ENCODE peak calls at places on chromosomes 12 and 14, in nine cellular contexts. One of them, this sample, is unnamed.

GRCh38 chr12:132444957-132445883 is 44.7 kb upstream of the FBRSL1 start:
- DNase-seq in fibroblast of mammary gland: no peak
- DNase-seq in K562: no peak
- DNase-seq in ascending aorta: no peak
- DNase-seq in CD8-positive, alpha-beta T cell: peak; percentile 91
- DNase-seq in NB4: peak; percentile 95
- DNase-seq in A549: no peak
- DNase-seq in fibroblast of pulmonary artery: no peak
- DNase-seq in cardiac muscle cell: no peak
- DNase-seq in this sample: no peak

GRCh38 chr14:104138098-104138890 is at the start of gene KIF26A:
- DNase-seq in fibroblast of mammary gland: no peak
- DNase-seq in K562: no peak
- DNase-seq in ascending aorta: peak; percentile 60
- DNase-seq in CD8-positive, alpha-beta T cell: no peak
- DNase-seq in NB4: no peak
- DNase-seq in A549: peak; percentile 80
- DNase-seq in fibroblast of pulmonary artery: no peak
- DNase-seq in cardiac muscle cell: no peak
- DNase-seq in this sample: peak; percentile 93

GRCh38 chr12:131063960-131064359 is 110.3 kb downstream of the ADGRD1 start:
- DNase-seq in fibroblast of mammary gland: no peak
- DNase-seq in K562: no peak
- DNase-seq in ascending aorta: no peak
- DNase-seq in CD8-positive, alpha-beta T cell: no peak
- DNase-seq in NB4: no peak
- DNase-seq in A549: no peak
- DNase-seq in fibroblast of pulmonary artery: no peak
- DNase-seq in cardiac muscle cell: no peak
- DNase-seq in this sample: no peak

GRCh38 chr12:121443193-121443829 is 43.4 kb downstream of the RNF34 start:
- DNase-seq in fibroblast of mammary gland: peak; percentile 73
- DNase-seq in K562: peak; percentile 76
- DNase-seq in ascending aorta: peak; percentile 88
- DNase-seq in CD8-positive, alpha-beta T cell: peak; percentile 74
- DNase-seq in NB4: peak; percentile 72
- DNase-seq in A549: peak; percentile 97
- DNase-seq in fibroblast of pulmonary artery: peak; percentile 79
- DNase-seq in cardiac muscle cell: peak; percentile 82
- DNase-seq in this sample: peak; percentile 92

GRCh38 chr14:52313493-52313881 is 625 bp upstream of the PTGER2 start:
- DNase-seq in fibroblast of mammary gland: peak; percentile 61
- DNase-seq in K562: no peak
- DNase-seq in ascending aorta: no peak
- DNase-seq in CD8-positive, alpha-beta T cell: no peak
- DNase-seq in NB4: no peak
- DNase-seq in A549: no peak
- DNase-seq in fibroblast of pulmonary artery: peak; percentile 39
- DNase-seq in cardiac muscle cell: peak; percentile 50
- DNase-seq in this sample: no peak

GRCh38 chr12:117277875-117278274 is 83.6 kb downstream of the NOS1 start:
- DNase-seq in fibroblast of mammary gland: no peak
- DNase-seq in K562: no peak
- DNase-seq in ascending aorta: no peak
- DNase-seq in CD8-positive, alpha-beta T cell: no peak
- DNase-seq in NB4: no peak
- DNase-seq in A549: no peak
- DNase-seq in fibroblast of pulmonary artery: no peak
- DNase-seq in cardiac muscle cell: no peak
- DNase-seq in this sample: no peak

GRCh38 chr12:90959538-90960139 is 4.7 kb upstream of the CCER1 start:
- DNase-seq in fibroblast of mammary gland: peak; percentile 62
- DNase-seq in K562: peak; percentile 50
- DNase-seq in ascending aorta: no peak
- DNase-seq in CD8-positive, alpha-beta T cell: no peak
- DNase-seq in NB4: peak; percentile 62
- DNase-seq in A549: peak; percentile 29
- DNase-seq in fibroblast of pulmonary artery: peak; percentile 76
- DNase-seq in cardiac muscle cell: peak; percentile 72
- DNase-seq in this sample: peak; percentile 41

GRCh38 chr12:15978431-15978950 is 67.4 kb downstream of the DERA start:
- DNase-seq in fibroblast of mammary gland: peak; percentile 52
- DNase-seq in K562: no peak
- DNase-seq in ascending aorta: no peak
- DNase-seq in CD8-positive, alpha-beta T cell: no peak
- DNase-seq in NB4: no peak
- DNase-seq in A549: no peak
- DNase-seq in fibroblast of pulmonary artery: peak; percentile 92
- DNase-seq in cardiac muscle cell: peak; percentile 61
- DNase-seq in this sample: no peak

GRCh38 chr12:60308366-60309000 is 712.7 kb downstream of the SLC16A7 start:
- DNase-seq in fibroblast of mammary gland: no peak
- DNase-seq in K562: no peak
- DNase-seq in ascending aorta: no peak
- DNase-seq in CD8-positive, alpha-beta T cell: no peak
- DNase-seq in NB4: no peak
- DNase-seq in A549: no peak
- DNase-seq in fibroblast of pulmonary artery: no peak
- DNase-seq in cardiac muscle cell: peak; percentile 3
- DNase-seq in this sample: no peak

GRCh38 chr12:87160848-87161601 is 868.2 kb downstream of the C12orf50 start:
- DNase-seq in fibroblast of mammary gland: no peak
- DNase-seq in K562: no peak
- DNase-seq in ascending aorta: no peak
- DNase-seq in CD8-positive, alpha-beta T cell: no peak
- DNase-seq in NB4: no peak
- DNase-seq in A549: no peak
- DNase-seq in fibroblast of pulmonary artery: no peak
- DNase-seq in cardiac muscle cell: no peak
- DNase-seq in this sample: no peak

DNA sequence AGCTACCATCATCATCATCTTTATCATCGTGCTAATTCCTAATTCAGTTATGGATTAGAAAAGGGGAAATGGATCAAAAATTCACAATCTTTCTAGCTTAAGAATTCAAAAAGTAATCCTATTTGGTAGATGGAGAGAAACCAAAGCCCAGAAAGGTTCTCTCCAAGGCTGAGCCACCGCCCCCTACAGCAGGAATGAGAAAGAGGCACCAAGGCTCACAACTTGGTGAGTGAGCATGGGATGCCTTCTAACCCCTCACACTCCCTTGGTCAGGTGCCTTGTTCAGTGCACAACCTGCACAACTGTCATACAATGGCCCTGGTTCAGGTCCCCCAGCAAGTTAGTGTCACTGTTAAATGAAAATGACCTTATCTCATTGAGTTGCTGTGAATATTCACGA is 171.5 kb downstream of the ANO2 start:
- DNase-seq in fibroblast of mammary gland: no peak
- DNase-seq in K562: no peak
- DNase-seq in ascending aorta: no peak
- DNase-seq in CD8-positive, alpha-beta T cell: no peak
- DNase-seq in NB4: no peak
- DNase-seq in A549: no peak
- DNase-seq in fibroblast of pulmonary artery: no peak
- DNase-seq in cardiac muscle cell: no peak
- DNase-seq in this sample: no peak
- TF ChIP-seq CTCF in fibroblast of mammary gland: no peak
- TF ChIP-seq CTCF in K562: no peak
- TF ChIP-seq CTCF in ascending aorta: no peak
- TF ChIP-seq CTCF in CD8-positive, alpha-beta T cell: no peak
- TF ChIP-seq CTCF in NB4: no peak
- TF ChIP-seq CTCF in A549: no peak
- TF ChIP-seq CTCF in fibroblast of pulmonary artery: no peak
- TF ChIP-seq CTCF in cardiac muscle cell: no peak
- TF ChIP-seq CTCF in this sample: no peak

DNA sequence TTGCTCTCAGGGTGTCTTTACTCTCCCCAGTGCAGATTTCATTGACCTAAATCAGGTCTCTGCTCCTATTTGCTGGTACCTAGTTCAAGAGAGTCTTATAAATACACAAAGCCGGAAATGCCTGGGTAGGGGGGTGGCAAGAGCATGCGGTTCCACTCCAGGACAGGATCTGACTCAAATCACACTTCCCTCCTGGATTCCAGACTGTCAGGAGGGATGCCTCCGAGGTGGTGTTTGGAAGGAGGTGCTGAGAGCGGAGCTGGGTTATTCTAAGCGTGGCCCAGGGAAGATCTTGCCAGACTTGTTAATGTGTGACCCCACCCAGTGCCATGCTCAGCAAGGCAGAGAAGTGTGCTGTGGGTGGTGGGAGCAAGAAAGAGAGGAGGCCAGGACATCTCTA is 49.8 kb downstream of the B4GALNT3 start:
- DNase-seq in fibroblast of mammary gland: no peak
- DNase-seq in K562: no peak
- DNase-seq in ascending aorta: no peak
- DNase-seq in CD8-positive, alpha-beta T cell: no peak
- DNase-seq in NB4: no peak
- DNase-seq in A549: no peak
- DNase-seq in fibroblast of pulmonary artery: peak; percentile 46
- DNase-seq in cardiac muscle cell: peak; percentile 33
- DNase-seq in this sample: no peak
- H3K4me3 ChIP-seq in fibroblast of mammary gland: no peak overlapping the region
- H3K4me3 ChIP-seq in K562: no peak overlapping the region
- H3K4me3 ChIP-seq in ascending aorta: no peak overlapping the region
- H3K4me3 ChIP-seq in CD8-positive, alpha-beta T cell: no peak overlapping the region
- H3K4me3 ChIP-seq in NB4: no peak overlapping the region
- H3K4me3 ChIP-seq in A549: no peak overlapping the region
- H3K4me3 ChIP-seq in fibroblast of pulmonary artery: no peak overlapping the region
- H3K4me3 ChIP-seq in cardiac muscle cell: no peak overlapping the region
- H3K4me3 ChIP-seq in this sample: no peak overlapping the region

GRCh38 chr12:50825372-50825838 is 17.3 kb upstream of the TMPRSS12 start:
- DNase-seq in fibroblast of mammary gland: peak; percentile 82
- DNase-seq in K562: peak; percentile 65
- DNase-seq in ascending aorta: no peak
- DNase-seq in CD8-positive, alpha-beta T cell: no peak
- DNase-seq in NB4: peak; percentile 80
- DNase-seq in A549: peak; percentile 25
- DNase-seq in fibroblast of pulmonary artery: peak; percentile 90
- DNase-seq in cardiac muscle cell: peak; percentile 89
- DNase-seq in this sample: no peak
- TF ChIP-seq CTCF in fibroblast of mammary gland: peak; percentile 42
- TF ChIP-seq CTCF in K562: no peak
- TF ChIP-seq CTCF in ascending aorta: peak; percentile 37
- TF ChIP-seq CTCF in CD8-positive, alpha-beta T cell: peak; percentile 67
- TF ChIP-seq CTCF in NB4: peak; percentile 22
- TF ChIP-seq CTCF in A549: peak; percentile 85
- TF ChIP-seq CTCF in fibroblast of pulmonary artery: peak; percentile 22
- TF ChIP-seq CTCF in cardiac muscle cell: no peak
- TF ChIP-seq CTCF in this sample: peak; percentile 32

DNA sequence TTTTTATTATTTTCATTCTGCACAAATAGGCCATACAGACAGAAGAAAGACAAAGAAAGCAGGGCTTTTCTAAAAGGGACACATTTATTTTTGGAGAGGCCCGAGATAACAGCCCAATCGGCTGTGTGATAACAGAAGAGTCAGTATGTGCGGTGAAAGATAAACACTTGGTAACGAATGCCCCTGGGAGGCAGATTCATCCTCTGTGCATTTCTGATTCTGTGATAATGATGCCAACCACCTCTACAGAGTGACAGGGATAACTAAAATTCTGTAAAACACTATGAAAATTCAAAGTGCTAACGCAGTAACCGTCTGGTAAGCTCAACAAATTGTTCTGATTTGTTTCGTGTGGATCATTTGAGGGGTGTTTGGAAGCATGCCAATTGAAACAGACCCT is 76.4 kb downstream of the ESR2 start:
- DNase-seq in fibroblast of mammary gland: no peak
- DNase-seq in K562: no peak
- DNase-seq in ascending aorta: peak; percentile 2
- DNase-seq in CD8-positive, alpha-beta T cell: no peak
- DNase-seq in NB4: no peak
- DNase-seq in A549: no peak
- DNase-seq in fibroblast of pulmonary artery: no peak
- DNase-seq in cardiac muscle cell: no peak
- DNase-seq in this sample: no peak
- H3K4me3 ChIP-seq in fibroblast of mammary gland: no peak overlapping the region
- H3K4me3 ChIP-seq in K562: no peak overlapping the region
- H3K4me3 ChIP-seq in ascending aorta: no peak overlapping the region
- H3K4me3 ChIP-seq in CD8-positive, alpha-beta T cell: no peak overlapping the region
- H3K4me3 ChIP-seq in NB4: no peak overlapping the region
- H3K4me3 ChIP-seq in A549: no peak overlapping the region
- H3K4me3 ChIP-seq in fibroblast of pulmonary artery: no peak overlapping the region
- H3K4me3 ChIP-seq in cardiac muscle cell: no peak overlapping the region
- H3K4me3 ChIP-seq in this sample: no peak overlapping the region